ENCODE peak calls at places on chromosomes 13 and 19, in seven cellular contexts. One of them, this sample, is unnamed. For H3K27me3, the result is how much of the 10 kb centered on the place peaks cover.

GRCh38 chr13:114134111-114134943 is 1.9 kb upstream of the RASA3 start:
- DNase-seq in uterus: no peak
- DNase-seq in HCT116: no peak
- DNase-seq in GM06990: peak
- DNase-seq in IMR-90: no peak
- DNase-seq in fibroblast of lung: no peak
- DNase-seq in psoas muscle: no peak
- DNase-seq in this sample: no peak

GRCh38 chr19:19514215-19514633 is 1.1 kb downstream of the TSSK6 start:
- DNase-seq in uterus: no peak
- DNase-seq in HCT116: no peak
- DNase-seq in GM06990: no peak
- DNase-seq in IMR-90: no peak
- DNase-seq in fibroblast of lung: peak
- DNase-seq in psoas muscle: peak
- DNase-seq in this sample: no peak

GRCh38 chr13:31538067-31539042 is 201.0 kb upstream of the RXFP2 start:
- DNase-seq in uterus: no peak
- DNase-seq in HCT116: peak
- DNase-seq in GM06990: no peak
- DNase-seq in IMR-90: peak
- DNase-seq in fibroblast of lung: peak
- DNase-seq in psoas muscle: no peak
- DNase-seq in this sample: peak

GRCh38 chr19:46863818-46864629 is 3.2 kb downstream of the ARHGAP35 start:
- DNase-seq in uterus: peak
- DNase-seq in HCT116: no peak
- DNase-seq in GM06990: no peak
- DNase-seq in IMR-90: peak
- DNase-seq in fibroblast of lung: peak
- DNase-seq in psoas muscle: no peak
- DNase-seq in this sample: peak

GRCh38 chr19:10891360-10892108 is 20.2 kb downstream of the CARM1 start:
- DNase-seq in uterus: no peak
- DNase-seq in HCT116: no peak
- DNase-seq in GM06990: no peak
- DNase-seq in IMR-90: no peak
- DNase-seq in fibroblast of lung: peak
- DNase-seq in psoas muscle: no peak
- DNase-seq in this sample: peak

GRCh38 chr13:104592127-104592526 is 1525.9 kb upstream of the SLC10A2 start:
- DNase-seq in uterus: no peak
- DNase-seq in HCT116: peak
- DNase-seq in GM06990: no peak
- DNase-seq in IMR-90: peak
- DNase-seq in fibroblast of lung: peak
- DNase-seq in psoas muscle: no peak
- DNase-seq in this sample: no peak

GRCh38 chr13:98203641-98204326 is 26.7 kb upstream of the RNF113B start:
- DNase-seq in uterus: no peak
- DNase-seq in HCT116: no peak
- DNase-seq in GM06990: no peak
- DNase-seq in IMR-90: no peak
- DNase-seq in fibroblast of lung: no peak
- DNase-seq in psoas muscle: no peak
- DNase-seq in this sample: no peak

GRCh38 chr13:79194727-79195126 is 211.3 kb downstream of the RBM26 start:
- DNase-seq in uterus: no peak
- DNase-seq in HCT116: no peak
- DNase-seq in GM06990: no peak
- DNase-seq in IMR-90: no peak
- DNase-seq in fibroblast of lung: no peak
- DNase-seq in psoas muscle: no peak
- DNase-seq in this sample: no peak

GRCh38 chr13:53301449-53301848 is 272.8 kb downstream of the OLFM4 start:
- DNase-seq in uterus: no peak
- DNase-seq in HCT116: no peak
- DNase-seq in GM06990: no peak
- DNase-seq in IMR-90: no peak
- DNase-seq in fibroblast of lung: no peak
- DNase-seq in psoas muscle: no peak
- DNase-seq in this sample: no peak

GRCh38 chr19:54095136-54095858 is 5.3 kb downstream of the OSCAR start:
- DNase-seq in uterus: no peak
- DNase-seq in HCT116: no peak
- DNase-seq in GM06990: no peak
- DNase-seq in IMR-90: no peak
- DNase-seq in fibroblast of lung: no peak
- DNase-seq in psoas muscle: no peak
- DNase-seq in this sample: no peak

GRCh38 chr13:93875527-93875926 is 604.0 kb downstream of the DCT start:
- DNase-seq in uterus: no peak
- DNase-seq in HCT116: no peak
- DNase-seq in GM06990: no peak
- DNase-seq in IMR-90: peak
- DNase-seq in fibroblast of lung: peak
- DNase-seq in psoas muscle: no peak
- DNase-seq in this sample: no peak

GRCh38 chr19:58364127-58364526 is 1.6 kb upstream of the ZNF497 start:
- DNase-seq in uterus: no peak
- DNase-seq in HCT116: no peak
- DNase-seq in GM06990: no peak
- DNase-seq in IMR-90: no peak
- DNase-seq in fibroblast of lung: no peak
- DNase-seq in psoas muscle: no peak
- DNase-seq in this sample: no peak

GRCh38 chr19:11031421-11032070 is 57.7 kb upstream of the LDLR start:
- DNase-seq in uterus: no peak
- DNase-seq in HCT116: no peak
- DNase-seq in GM06990: no peak
- DNase-seq in IMR-90: no peak
- DNase-seq in fibroblast of lung: no peak
- DNase-seq in psoas muscle: no peak
- DNase-seq in this sample: no peak

GRCh38 chr13:68616600-68617222 is 1386.6 kb upstream of the PCDH9 start:
- DNase-seq in uterus: no peak
- DNase-seq in HCT116: no peak
- DNase-seq in GM06990: no peak
- DNase-seq in IMR-90: no peak
- DNase-seq in fibroblast of lung: no peak
- DNase-seq in psoas muscle: no peak
- DNase-seq in this sample: no peak

GRCh38 chr13:100440756-100441421 is 147.7 kb downstream of the GGACT start:
- DNase-seq in uterus: no peak
- DNase-seq in HCT116: no peak
- DNase-seq in GM06990: no peak
- DNase-seq in IMR-90: peak
- DNase-seq in fibroblast of lung: peak
- DNase-seq in psoas muscle: no peak
- DNase-seq in this sample: no peak

GRCh38 chr19:12828494-12828893 is 5.9 kb downstream of the RTBDN start:
- DNase-seq in uterus: no peak
- DNase-seq in HCT116: no peak
- DNase-seq in GM06990: no peak
- DNase-seq in IMR-90: no peak
- DNase-seq in fibroblast of lung: peak
- DNase-seq in psoas muscle: no peak
- DNase-seq in this sample: peak

GRCh38 chr19:2426661-2427322 is 594 bp downstream of the TIMM13 start:
- DNase-seq in uterus: no peak
- DNase-seq in HCT116: peak
- DNase-seq in GM06990: no peak
- DNase-seq in IMR-90: peak
- DNase-seq in fibroblast of lung: peak
- DNase-seq in psoas muscle: peak
- DNase-seq in this sample: peak

GRCh38 chr19:16627194-16627927 is 643 bp downstream of the MED26 start:
- DNase-seq in uterus: no peak
- DNase-seq in HCT116: no peak
- DNase-seq in GM06990: peak
- DNase-seq in IMR-90: no peak
- DNase-seq in fibroblast of lung: peak
- DNase-seq in psoas muscle: no peak
- DNase-seq in this sample: no peak

GRCh38 chr13:95926231-95926630 is 127.0 kb downstream of the UGGT2 start:
- DNase-seq in uterus: no peak
- DNase-seq in HCT116: no peak
- DNase-seq in GM06990: no peak
- DNase-seq in IMR-90: no peak
- DNase-seq in fibroblast of lung: no peak
- DNase-seq in psoas muscle: no peak
- DNase-seq in this sample: no peak

GRCh38 chr13:48858122-48858521 is 117.6 kb upstream of the FNDC3A start:
- DNase-seq in uterus: no peak
- DNase-seq in HCT116: no peak
- DNase-seq in GM06990: no peak
- DNase-seq in IMR-90: no peak
- DNase-seq in fibroblast of lung: no peak
- DNase-seq in psoas muscle: no peak
- DNase-seq in this sample: no peak

GRCh38 chr19:30799854-30800755 is 427.9 kb downstream of the ZNF536 start:
- DNase-seq in uterus: no peak
- DNase-seq in HCT116: no peak
- DNase-seq in GM06990: no peak
- DNase-seq in IMR-90: no peak
- DNase-seq in fibroblast of lung: no peak
- DNase-seq in psoas muscle: peak
- DNase-seq in this sample: peak
- H3K27me3 ChIP-seq in uterus: under half
- H3K27me3 ChIP-seq in HCT116: under half
- H3K27me3 ChIP-seq in GM06990: under half
- H3K27me3 ChIP-seq in IMR-90: under half
- H3K27me3 ChIP-seq in fibroblast of lung: under half
- H3K27me3 ChIP-seq in psoas muscle: under half
- H3K27me3 ChIP-seq in this sample: under half

GRCh38 chr19:43779147-43779819 is 1.5 kb downstream of the KCNN4 start:
- DNase-seq in uterus: no peak
- DNase-seq in HCT116: no peak
- DNase-seq in GM06990: no peak
- DNase-seq in IMR-90: no peak
- DNase-seq in fibroblast of lung: no peak
- DNase-seq in psoas muscle: no peak
- DNase-seq in this sample: peak

GRCh38 chr19:43781630-43782310 is 997 bp upstream of the KCNN4 start:
- DNase-seq in uterus: no peak
- DNase-seq in HCT116: no peak
- DNase-seq in GM06990: no peak
- DNase-seq in IMR-90: no peak
- DNase-seq in fibroblast of lung: no peak
- DNase-seq in psoas muscle: no peak
- DNase-seq in this sample: no peak

GRCh38 chr19:43778651-43779050 is 2.1 kb downstream of the KCNN4 start:
- DNase-seq in uterus: no peak
- DNase-seq in HCT116: no peak
- DNase-seq in GM06990: no peak
- DNase-seq in IMR-90: no peak
- DNase-seq in fibroblast of lung: no peak
- DNase-seq in psoas muscle: no peak
- DNase-seq in this sample: no peak

GRCh38 chr19:43780706-43781525 is at the start of gene KCNN4:
- DNase-seq in uterus: no peak
- DNase-seq in HCT116: peak
- DNase-seq in GM06990: peak
- DNase-seq in IMR-90: peak
- DNase-seq in fibroblast of lung: peak
- DNase-seq in psoas muscle: no peak
- DNase-seq in this sample: peak

GRCh38 chr19:43779820-43780219 is 953 bp downstream of the KCNN4 start:
- DNase-seq in uterus: no peak
- DNase-seq in HCT116: no peak
- DNase-seq in GM06990: no peak
- DNase-seq in IMR-90: no peak
- DNase-seq in fibroblast of lung: no peak
- DNase-seq in psoas muscle: no peak
- DNase-seq in this sample: no peak
- H3K4me3 ChIP-seq in uterus: no peak
- H3K4me3 ChIP-seq in HCT116: peak
- H3K4me3 ChIP-seq in GM06990: peak
- H3K4me3 ChIP-seq in IMR-90: no peak
- H3K4me3 ChIP-seq in fibroblast of lung: no peak
- H3K4me3 ChIP-seq in psoas muscle: no peak
- H3K4me3 ChIP-seq in this sample: peak

GRCh38 chr13:26971990-26972888 is 199.4 kb downstream of the USP12 start:
- DNase-seq in uterus: no peak
- DNase-seq in HCT116: peak
- DNase-seq in GM06990: peak
- DNase-seq in IMR-90: peak
- DNase-seq in fibroblast of lung: peak
- DNase-seq in psoas muscle: no peak
- DNase-seq in this sample: peak

GRCh38 chr13:26977541-26977940 is 194.1 kb downstream of the USP12 start:
- DNase-seq in uterus: no peak
- DNase-seq in HCT116: no peak
- DNase-seq in GM06990: no peak
- DNase-seq in IMR-90: peak
- DNase-seq in fibroblast of lung: no peak
- DNase-seq in psoas muscle: no peak
- DNase-seq in this sample: no peak

GRCh38 chr13:26973281-26973680 is 198.3 kb downstream of the USP12 start:
- DNase-seq in uterus: no peak
- DNase-seq in HCT116: no peak
- DNase-seq in GM06990: no peak
- DNase-seq in IMR-90: no peak
- DNase-seq in fibroblast of lung: no peak
- DNase-seq in psoas muscle: no peak
- DNase-seq in this sample: no peak

GRCh38 chr13:26976336-26976735 is 195.3 kb downstream of the USP12 start:
- DNase-seq in uterus: no peak
- DNase-seq in HCT116: no peak
- DNase-seq in GM06990: no peak
- DNase-seq in IMR-90: no peak
- DNase-seq in fibroblast of lung: no peak
- DNase-seq in psoas muscle: no peak
- DNase-seq in this sample: no peak

GRCh38 chr13:26973946-26974345 is 197.7 kb downstream of the USP12 start:
- DNase-seq in uterus: no peak
- DNase-seq in HCT116: no peak
- DNase-seq in GM06990: no peak
- DNase-seq in IMR-90: no peak
- DNase-seq in fibroblast of lung: no peak
- DNase-seq in psoas muscle: no peak
- DNase-seq in this sample: no peak
- TF ChIP-seq CTCF in uterus: no peak
- TF ChIP-seq CTCF in HCT116: no peak
- TF ChIP-seq CTCF in GM06990: no peak
- TF ChIP-seq CTCF in IMR-90: no peak
- TF ChIP-seq CTCF in fibroblast of lung: no peak
- TF ChIP-seq CTCF in psoas muscle: no peak
- TF ChIP-seq CTCF in this sample: no peak

GRCh38 chr13:111920306-111920931 is 146.5 kb upstream of the SOX1 start:
- DNase-seq in uterus: no peak
- DNase-seq in HCT116: no peak
- DNase-seq in GM06990: no peak
- DNase-seq in IMR-90: no peak
- DNase-seq in fibroblast of lung: no peak
- DNase-seq in psoas muscle: no peak
- DNase-seq in this sample: peak
- H3K27me3 ChIP-seq in uterus: under half
- H3K27me3 ChIP-seq in HCT116: under half
- H3K27me3 ChIP-seq in GM06990: under half
- H3K27me3 ChIP-seq in IMR-90: under half
- H3K27me3 ChIP-seq in fibroblast of lung: under half
- H3K27me3 ChIP-seq in psoas muscle: under half
- H3K27me3 ChIP-seq in this sample: under half

GRCh38 chr13:57631607-57632275 is at the start of gene PCDH17:
- DNase-seq in uterus: peak
- DNase-seq in HCT116: no peak
- DNase-seq in GM06990: no peak
- DNase-seq in IMR-90: no peak
- DNase-seq in fibroblast of lung: peak
- DNase-seq in psoas muscle: peak
- DNase-seq in this sample: peak
- H3K4me3 ChIP-seq in uterus: peak
- H3K4me3 ChIP-seq in HCT116: no peak
- H3K4me3 ChIP-seq in GM06990: no peak
- H3K4me3 ChIP-seq in IMR-90: peak
- H3K4me3 ChIP-seq in fibroblast of lung: peak
- H3K4me3 ChIP-seq in psoas muscle: peak
- H3K4me3 ChIP-seq in this sample: peak